ENCODE peak calls at places on chromosomes 12 and 14, in nine cellular contexts. J, O, M, V, F, R, N, E and K are unnamed samples.

GRCh38 chr12:95446511-95446910 is 27.4 kb upstream of the METAP2 start:
- DNase-seq in F (no peak), M (no peak), E (no peak), N (no peak), O (no peak), J (no peak), V (peak), R (peak), K (no peak)

GRCh38 chr12:49543914-49544815 is 5.3 kb downstream of the KCNH3 start:
- DNase-seq in V (no peak), M (no peak), N (no peak), R (no peak), O (no peak), E (no peak), F (no peak), J (no peak), K (no peak)

GRCh38 chr14:63134801-63135200 is 69.4 kb upstream of the RHOJ start:
- DNase-seq in J (no peak), N (peak), M (no peak), E (no peak), R (no peak), F (no peak), V (peak), O (no peak), K (peak)

GRCh38 chr12:32478858-32479257 is 79.5 kb downstream of the FGD4 start:
- DNase-seq in J (no peak), M (no peak), R (no peak), E (no peak), O (no peak), V (no peak), N (no peak), F (no peak), K (no peak)

GRCh38 chr14:76761198-76761848 is at the start of gene VASH1:
- DNase-seq in N (peak), O (peak), F (peak), E (peak), V (peak), J (peak), R (peak), M (peak), K (peak)

GRCh38 chr12:68532204-68532886 is 78.4 kb upstream of the RAP1B start:
- DNase-seq in M (no peak), N (no peak), F (no peak), R (peak), J (no peak), E (no peak), O (no peak), V (peak), K (no peak)

GRCh38 chr14:42930058-42930457 is 1323.4 kb downstream of the LRFN5 start:
- DNase-seq in V (no peak), M (no peak), R (no peak), F (no peak), E (no peak), O (no peak), N (no peak), J (no peak), K (no peak)

GRCh38 chr12:71282925-71283324 is 125.1 kb upstream of the TSPAN8 start:
- DNase-seq in R (no peak), O (no peak), V (no peak), N (no peak), E (no peak), M (no peak), F (no peak), J (no peak), K (no peak)

GRCh38 chr14:53151867-53152626 is 1.1 kb downstream of the DDHD1 start:
- DNase-seq in O (peak), R (peak), N (peak), F (peak), M (peak), E (peak), V (peak), J (peak), K (no peak)

GRCh38 chr14:35406811-35407630 is 2.5 kb upstream of the NFKBIA start:
- DNase-seq in F (peak), V (peak), N (peak), O (peak), R (peak), J (peak), M (no peak), E (peak), K (peak)

GRCh38 chr12:22588817-22589216 is 36.2 kb upstream of the ETNK1 start:
- DNase-seq in E (no peak), M (no peak), F (no peak), N (peak), J (peak), O (no peak), R (no peak), V (no peak), K (no peak)

GRCh38 chr14:102230481-102231210 is 74.3 kb downstream of the MOK start:
- DNase-seq in J (no peak), N (no peak), E (no peak), V (no peak), R (no peak), O (no peak), F (no peak), M (no peak), K (no peak)

GRCh38 chr12:114918535-114919233 is 234.7 kb upstream of the TBX3 start:
- DNase-seq in O (no peak), M (no peak), E (no peak), N (no peak), R (peak), J (peak), F (no peak), V (peak), K (no peak)

GRCh38 chr14:73238941-73239340 is 1.6 kb downstream of the PAPLN start:
- DNase-seq in M (no peak), V (no peak), E (no peak), N (no peak), F (no peak), R (no peak), J (no peak), O (no peak), K (no peak)

GRCh38 chr12:93943766-93944165 is 204.6 kb upstream of the PLXNC1 start:
- DNase-seq in V (peak), M (no peak), O (no peak), E (peak), F (no peak), R (peak), N (no peak), J (peak), K (no peak)

GRCh38 chr14:52068741-52069616 is at the start of gene NID2:
- DNase-seq in V (peak), M (peak), R (peak), O (no peak), E (no peak), J (peak), N (peak), F (peak), K (no peak)

GRCh38 chr12:113119980-113120669 is 15.4 kb downstream of the RASAL1 start:
- DNase-seq in R (no peak), O (no peak), N (no peak), V (no peak), E (no peak), M (no peak), F (no peak), J (no peak), K (no peak)

GRCh38 chr14:74978416-74978947 is 23.1 kb upstream of the PGF start:
- DNase-seq in R (no peak), O (no peak), V (no peak), E (no peak), N (peak), J (peak), F (no peak), M (no peak), K (no peak)

GRCh38 chr14:30284808-30285207 is 274.1 kb upstream of the G2E3 start:
- DNase-seq in J (no peak), O (no peak), R (no peak), F (no peak), E (no peak), V (no peak), N (no peak), M (no peak), K (no peak)

GRCh38 chr12:97292588-97292987 is 170.0 kb upstream of the RMST start:
- DNase-seq in O (no peak), F (no peak), N (no peak), V (no peak), R (no peak), M (no peak), J (no peak), E (no peak), K (no peak)

GRCh38 chr14:99910337-99911268 is 117.4 kb downstream of the EML1 start:
- DNase-seq in O (no peak), V (peak), F (no peak), N (peak), M (no peak), E (no peak), J (peak), R (peak), K (no peak)

GRCh38 chr12:91565816-91566215 is 383.2 kb upstream of the DCN start:
- DNase-seq in J (no peak), E (no peak), N (no peak), M (no peak), R (no peak), F (no peak), O (no peak), V (no peak), K (no peak)

GRCh38 chr14:34715108-34715863 is 893 bp upstream of the CFL2 start:
- DNase-seq in R (no peak), M (no peak), N (no peak), E (no peak), F (no peak), O (no peak), V (no peak), J (no peak), K (no peak)

GRCh38 chr12:53660064-53660463 is 15.8 kb downstream of the ATP5MC2 start:
- DNase-seq in R (peak), J (no peak), O (no peak), N (no peak), F (no peak), E (no peak), V (peak), M (no peak), K (no peak)
- H3K4me3 ChIP-seq in R (no peak), J (no peak), O (no peak), N (no peak), F (no peak), E (no peak), V (no peak), M (no peak), K (no peak)

GRCh38 chr12:132285311-132285741 is 44.1 kb downstream of the GALNT9 start:
- DNase-seq in N (no peak), M (no peak), J (no peak), E (no peak), O (no peak), V (no peak), R (no peak), F (no peak), K (no peak)

GRCh38 chr12:132284618-132285310 is 44.6 kb downstream of the GALNT9 start:
- DNase-seq in V (no peak), R (no peak), E (no peak), N (no peak), F (no peak), J (peak), O (no peak), M (no peak), K (no peak)

GRCh38 chr12:132286912-132287311 is 42.5 kb downstream of the GALNT9 start:
- DNase-seq in M (no peak), O (no peak), J (peak), V (peak), E (peak), N (no peak), F (no peak), R (no peak), K (no peak)

GRCh38 chr12:132287391-132288238 is 41.8 kb downstream of the GALNT9 start:
- DNase-seq in V (no peak), R (no peak), O (no peak), M (no peak), E (no peak), J (no peak), N (no peak), F (no peak), K (no peak)

GRCh38 chr12:132285991-132286681 is 43.3 kb downstream of the GALNT9 start:
- DNase-seq in R (peak), V (peak), E (no peak), O (no peak), F (no peak), M (no peak), J (no peak), N (peak), K (no peak)
- H3K4me3 ChIP-seq in R (no peak), V (no peak), E (peak), O (no peak), F (no peak), M (no peak), J (no peak), N (no peak), K (no peak)

DNA sequence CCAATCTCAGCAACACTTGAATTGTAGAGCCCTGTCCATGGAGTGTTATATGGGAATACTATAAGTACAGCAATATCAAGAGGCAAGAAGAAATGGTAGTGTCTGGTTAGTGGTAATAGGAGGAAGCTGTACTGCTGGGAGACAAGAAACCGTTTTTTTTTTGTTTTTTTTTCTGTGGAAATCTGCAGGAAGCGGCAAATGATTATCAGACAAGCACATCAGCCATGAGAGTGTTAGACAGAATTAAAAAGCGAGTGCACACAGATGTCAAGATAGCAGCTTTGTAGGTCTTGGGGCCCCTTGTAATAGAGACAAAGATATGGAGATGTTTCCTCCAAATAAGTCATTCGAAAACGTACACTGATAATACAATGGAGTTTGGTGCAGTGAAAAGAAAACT is 6.7 kb downstream of the TESPA1 start:
- DNase-seq in J (no peak), N (no peak), O (no peak), R (no peak), M (no peak), E (no peak), V (no peak), F (no peak), K (peak)
- H3K4me3 ChIP-seq in J (no peak), N (no peak), O (no peak), R (no peak), M (peak), E (no peak), V (no peak), F (no peak), K (peak)

GRCh38 chr12:124774462-124775167 is 89.0 kb downstream of the SCARB1 start:
- DNase-seq in V (peak), J (peak), M (peak), R (peak), E (no peak), F (peak), N (peak), O (peak), K (no peak)
- H3K4me3 ChIP-seq in V (no peak), J (no peak), M (peak), R (peak), E (no peak), F (peak), N (peak), O (peak), K (no peak)

GRCh38 chr14:68780358-68781160 is 12.3 kb downstream of the ZFP36L1 start:
- DNase-seq in N (no peak), V (peak), E (no peak), M (peak), F (no peak), O (no peak), R (peak), J (no peak), K (peak)
- H3K4me3 ChIP-seq in N (no peak), V (no peak), E (peak), M (peak), F (no peak), O (no peak), R (peak), J (no peak), K (peak)